ENCODE peak calls at places on chromosome 17, in seven cellular contexts. J, Z, N, S, W, G and B are unnamed samples.

GRCh38 chr17:43014020-43014615 is 7.5 kb downstream of the IFI35 start:
- DNase-seq in Z (no peak), J (no peak), G (peak), W (no peak), S (no peak), N (no peak), B (peak)

GRCh38 chr17:34998205-34998604 is 17.9 kb downstream of the LIG3 start:
- DNase-seq in S (peak), J (peak), W (peak), G (peak), N (peak), Z (peak), B (peak)

GRCh38 chr17:40800381-40800780 is 622 bp upstream of the KRT28 start:
- DNase-seq in W (no peak), S (no peak), J (no peak), Z (no peak), N (no peak), G (no peak), B (no peak)

GRCh38 chr17:5921919-5922318 is 148.3 kb upstream of the WSCD1 start:
- DNase-seq in G (no peak), W (no peak), S (no peak), N (no peak), J (no peak), Z (no peak), B (no peak)

GRCh38 chr17:55735784-55736405 is 13.2 kb upstream of the TMEM100 start:
- DNase-seq in G (peak), N (peak), W (peak), Z (no peak), J (no peak), S (peak), B (no peak)

GRCh38 chr17:40218006-40218739 is 931 bp upstream of the WIPF2 start:
- DNase-seq in J (no peak), Z (no peak), G (peak), N (no peak), S (no peak), W (no peak), B (no peak)

GRCh38 chr17:43308999-43309398 is 75.2 kb upstream of the RNU2-1 start:
- DNase-seq in W (no peak), G (no peak), N (no peak), J (no peak), S (no peak), Z (no peak), B (no peak)

GRCh38 chr17:44826123-44826790 is 3.8 kb downstream of the GJC1 start:
- DNase-seq in S (no peak), Z (no peak), N (no peak), J (no peak), G (peak), W (no peak), B (peak)

GRCh38 chr17:11795906-11796305 is 197.6 kb downstream of the DNAH9 start:
- DNase-seq in N (no peak), J (peak), G (no peak), W (no peak), Z (no peak), S (no peak), B (no peak)

GRCh38 chr17:4500188-4500565 is 1.5 kb downstream of the SPNS2 start:
- DNase-seq in G (no peak), S (no peak), N (no peak), J (no peak), Z (no peak), W (no peak), B (no peak)

GRCh38 chr17:55005520-55005919 is 37.0 kb downstream of the STXBP4 start:
- DNase-seq in G (no peak), Z (no peak), W (no peak), J (no peak), N (peak), S (peak), B (no peak)

GRCh38 chr17:59707182-59707970 is at the start of the genes PTRH2 and VMP1:
- DNase-seq in S (peak), G (peak), Z (peak), N (peak), W (peak), J (peak), B (peak)
- TF ChIP-seq POLR2AphosphoS5 in S (peak), G (peak), Z (peak), N (peak), W (peak), J (peak), B (peak)

GRCh38 chr17:60656499-60656898 is 21.2 kb upstream of the BCAS3 start:
- DNase-seq in Z (no peak), N (peak), W (no peak), S (no peak), J (no peak), G (no peak), B (no peak)

GRCh38 chr17:60665602-60666001 is 12.0 kb upstream of the BCAS3 start:
- DNase-seq in G (no peak), Z (no peak), W (no peak), J (no peak), S (no peak), N (no peak), B (no peak)

GRCh38 chr17:60664022-60664421 is 13.6 kb upstream of the BCAS3 start:
- DNase-seq in N (no peak), G (no peak), W (no peak), J (no peak), S (no peak), Z (no peak), B (no peak)

GRCh38 chr17:60659156-60659555 is 18.5 kb upstream of the BCAS3 start:
- DNase-seq in G (no peak), J (no peak), N (no peak), Z (no peak), S (no peak), W (no peak), B (no peak)

DNA sequence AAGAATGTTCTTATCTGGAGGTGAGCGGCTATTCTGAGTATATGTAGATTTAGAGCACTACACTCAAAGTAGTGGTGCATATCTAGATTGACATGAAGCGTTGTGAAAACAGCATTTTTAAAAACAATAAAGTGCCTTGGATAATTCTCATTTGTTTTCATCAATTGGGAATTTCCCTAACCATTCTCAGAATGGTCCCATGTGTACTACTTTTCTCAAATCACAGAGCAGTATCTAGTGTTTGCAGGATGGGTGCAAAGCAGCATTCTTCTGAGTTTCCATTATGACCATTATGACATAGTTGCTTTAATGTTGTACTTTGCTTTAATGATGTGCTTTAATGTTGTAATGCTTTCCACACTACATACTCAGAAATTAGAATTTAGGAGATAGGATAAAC is 16.2 kb upstream of the BCAS3 start:
- DNase-seq in Z (no peak), N (no peak), J (no peak), S (no peak), W (no peak), G (no peak), B (no peak)
- H3K4me3 ChIP-seq in Z (no peak), N (no peak), J (no peak), S (no peak), W (no peak), G (no peak), B (no peak)

GRCh38 chr17:75783069-75783783 is 1.4 kb upstream of the UNK start:
- DNase-seq in N (no peak), J (no peak), W (no peak), S (peak), G (no peak), Z (no peak), B (no peak)

GRCh38 chr17:75785016-75785769 is 587 bp downstream of the UNK start:
- DNase-seq in G (peak), Z (peak), S (peak), J (no peak), W (peak), N (peak), B (peak)

GRCh38 chr17:75783803-75784472 is 668 bp upstream of the UNK start:
- DNase-seq in Z (peak), N (no peak), J (no peak), G (peak), S (no peak), W (peak), B (no peak)

GRCh38 chr17:75784473-75785015 is at the start of gene UNK:
- DNase-seq in N (peak), Z (peak), G (peak), J (peak), S (peak), W (peak), B (peak)

GRCh38 chr17:75785770-75786538 is 1.3 kb downstream of the UNK start:
- DNase-seq in G (peak), J (no peak), W (no peak), Z (no peak), N (no peak), S (no peak), B (no peak)
- TF ChIP-seq POLR2A in G (no peak), J (no peak), W (no peak), Z (no peak), N (no peak), S (no peak), B (no peak)

GRCh38 chr17:77404812-77405581 is 264.2 kb downstream of the SEC14L1 start:
- DNase-seq in W (peak), G (no peak), S (no peak), Z (peak), N (no peak), J (no peak), B (no peak)
- TF ChIP-seq POLR2AphosphoS5 in W (peak), G (peak), S (no peak), Z (peak), N (no peak), J (peak), B (no peak)